ENCODE peak calls at places on chromosomes 4 and X, in eight cellular contexts. D, A, N, Y, G, F, X and S are unnamed samples.

GRCh38 chr4:125572601-125573000 is 257.8 kb downstream of the FAT4 start:
- DNase-seq in X (no peak), N (no peak), Y (no peak), A (no peak), D (no peak), F (no peak), G (no peak), S (no peak)

GRCh38 chr4:177041356-177041755 is 248.6 kb upstream of the VEGFC start:
- DNase-seq in G (no peak), N (no peak), F (peak; percentile 46), D (no peak), X (no peak), A (no peak), Y (no peak), S (no peak)

GRCh38 chr4:10161840-10162239 is 45.2 kb upstream of the WDR1 start:
- DNase-seq in A (no peak), F (no peak), X (no peak), N (no peak), D (no peak), G (no peak), Y (no peak), S (no peak)

GRCh38 chrX:133045986-133046385 is 50.9 kb downstream of the USP26 start:
- DNase-seq in D (peak; percentile 50), X (no peak), F (peak; percentile 0), Y (no peak), N (peak; percentile 1), A (peak; percentile 2), G (no peak), S (peak; percentile 32)

GRCh38 chrX:154809939-154810665 is 4.8 kb upstream of the MPP1 start:
- DNase-seq in F (peak; percentile 20), Y (no peak), D (no peak), X (no peak), N (peak; percentile 17), G (no peak), A (no peak), S (no peak)

GRCh38 chr4:13617801-13618200 is 9.7 kb downstream of the BOD1L1 start:
- DNase-seq in D (no peak), N (no peak), X (no peak), A (no peak), Y (no peak), G (no peak), F (no peak), S (no peak)

GRCh38 chr4:87005369-87005689 is 70.5 kb downstream of the AFF1 start:
- DNase-seq in F (peak; percentile 19), X (no peak), A (no peak), G (no peak), D (no peak), Y (no peak), N (no peak), S (no peak)

GRCh38 chr4:8703857-8704495 is 111.4 kb downstream of the CPZ start:
- DNase-seq in G (no peak), F (no peak), N (no peak), X (no peak), D (no peak), A (no peak), Y (no peak), S (no peak)

GRCh38 chr4:147447820-147448219 is 33.1 kb upstream of the EDNRA start:
- DNase-seq in D (peak; percentile 71), F (no peak), G (no peak), A (no peak), N (peak; percentile 19), Y (no peak), X (no peak), S (peak; percentile 63)

GRCh38 chr4:158914178-158914577 is 145.4 kb downstream of the FNIP2 start:
- DNase-seq in D (peak; percentile 82), X (no peak), F (peak; percentile 89), A (no peak), Y (peak; percentile 13), N (peak; percentile 84), G (peak; percentile 59), S (peak; percentile 68)

GRCh38 chr4:5511791-5512190 is 196.6 kb downstream of the EVC2 start:
- DNase-seq in Y (no peak), D (peak; percentile 38), X (no peak), A (no peak), F (peak; percentile 60), N (peak; percentile 63), G (no peak), S (peak; percentile 33)

GRCh38 chr4:184762100-184762499 is 28.2 kb upstream of the CENPU start:
- DNase-seq in F (no peak), A (no peak), G (no peak), Y (no peak), N (no peak), X (no peak), D (no peak), S (no peak)

GRCh38 chr4:155073852-155074251 is 134.6 kb upstream of the NPY2R start:
- DNase-seq in G (no peak), F (no peak), N (no peak), A (no peak), D (no peak), X (no peak), Y (peak; percentile 10), S (no peak)

GRCh38 chr4:92304636-92305035 is 870 bp downstream of the GRID2 start:
- DNase-seq in G (no peak), N (no peak), X (no peak), A (no peak), Y (no peak), F (no peak), D (peak; percentile 1), S (no peak)

GRCh38 chr4:56038763-56039162 is 90.0 kb downstream of the CEP135 start:
- DNase-seq in G (no peak), F (no peak), A (no peak), N (no peak), Y (no peak), D (peak; percentile 2), X (no peak), S (no peak)

GRCh38 chr4:74975082-74975481 is 42.2 kb downstream of the PARM1 start:
- DNase-seq in G (no peak), N (no peak), A (no peak), Y (no peak), F (no peak), D (no peak), X (no peak), S (no peak)

GRCh38 chr4:88458091-88458740 is 1.3 kb downstream of the HERC5 start:
- DNase-seq in D (no peak), N (no peak), G (no peak), F (no peak), X (no peak), Y (no peak), A (no peak), S (no peak)

GRCh38 chrX:18206657-18207056 is 14.0 kb downstream of the BEND2 start:
- DNase-seq in G (no peak), A (no peak), F (no peak), N (no peak), X (no peak), Y (no peak), D (no peak), S (no peak)

GRCh38 chrX:18210470-18210869 is 10.2 kb downstream of the BEND2 start:
- DNase-seq in F (peak; percentile 1), G (no peak), N (peak; percentile 4), X (no peak), Y (no peak), D (peak; percentile 13), A (no peak), S (no peak)
- TF ChIP-seq CTCF in F (no peak), G (no peak), N (peak; percentile 26), X (no peak), Y (no peak), D (no peak), A (no peak), S (no peak)

DNA sequence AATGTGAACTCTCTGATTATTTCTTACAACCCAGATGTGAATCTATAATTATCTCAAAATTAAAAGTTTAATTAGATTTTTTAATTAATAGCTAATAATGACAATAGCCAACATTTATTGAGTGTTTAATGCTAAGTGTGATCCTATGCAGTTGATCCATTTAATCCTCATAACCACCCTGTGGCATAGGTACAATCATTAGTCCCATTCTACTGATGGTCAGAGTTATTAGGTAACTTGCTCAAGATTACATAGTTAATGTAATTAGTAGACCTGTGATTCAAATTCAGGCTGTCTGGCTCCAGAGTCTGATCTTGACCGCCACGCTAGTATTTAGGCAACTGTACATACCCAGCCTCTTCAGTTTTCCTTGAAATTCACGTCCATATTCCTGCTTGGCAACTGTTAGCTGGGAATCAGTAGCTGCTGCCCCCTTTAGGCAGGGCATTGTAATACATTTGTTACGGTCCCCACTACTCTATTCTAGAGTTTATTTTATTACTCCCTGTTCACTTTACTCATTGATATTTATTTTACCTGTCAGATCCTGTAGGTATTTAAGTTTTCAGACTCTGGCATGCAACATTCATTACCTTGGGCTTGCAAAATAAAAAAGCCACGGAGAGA is 20.6 kb upstream of the TEC start:
- DNase-seq in Y (peak; percentile 22), A (peak; percentile 35), N (no peak), X (no peak), G (no peak), D (peak; percentile 56), F (peak; percentile 11), S (peak; percentile 55)
- TF ChIP-seq CTCF in Y (peak; percentile 55), A (peak; percentile 47), N (peak; percentile 53), X (peak; percentile 68), G (peak; percentile 43), D (peak; percentile 83), F (peak; percentile 73), S (peak; percentile 67)

DNA sequence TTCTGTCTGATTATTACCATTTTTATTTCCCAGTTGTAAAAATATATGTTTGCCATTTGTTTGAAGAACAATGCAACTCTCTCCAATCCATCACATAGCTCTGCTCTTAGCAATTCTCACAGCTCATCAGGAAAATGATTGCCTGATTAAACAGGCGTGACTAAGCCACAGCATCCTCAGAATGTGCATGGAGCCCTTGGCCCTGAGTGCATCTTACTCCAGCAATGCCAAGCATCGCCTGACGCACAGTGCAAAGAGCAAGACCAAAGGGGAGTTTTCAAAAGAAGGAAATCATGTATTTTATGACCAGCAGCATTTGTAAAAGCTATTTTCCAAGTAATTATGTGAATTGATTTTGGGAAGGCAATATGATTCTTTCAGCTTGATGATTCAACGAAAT is 137.9 kb upstream of the FAM9B start:
- DNase-seq in X (no peak), N (peak; percentile 82), G (peak; percentile 38), D (peak; percentile 14), A (no peak), F (peak; percentile 70), Y (peak; percentile 1), S (no peak)
- TF ChIP-seq CTCF in X (no peak), N (no peak), G (no peak), D (no peak), A (no peak), F (no peak), Y (no peak), S (no peak)

GRCh38 chr4:173699841-173700475 is 169.9 kb upstream of the HAND2 start:
- DNase-seq in F (no peak), X (no peak), G (no peak), A (no peak), Y (no peak), D (no peak), N (no peak), S (no peak)

GRCh38 chr4:173698557-173699262 is 168.7 kb upstream of the HAND2 start:
- DNase-seq in Y (no peak), F (peak; percentile 36), G (no peak), N (no peak), X (peak; percentile 67), D (no peak), A (peak; percentile 11), S (no peak)

GRCh38 chr4:173696551-173696950 is 166.5 kb upstream of the HAND2 start:
- DNase-seq in Y (no peak), N (no peak), F (no peak), A (no peak), G (no peak), D (no peak), X (no peak), S (no peak)

GRCh38 chr4:173696011-173696410 is 166.0 kb upstream of the HAND2 start:
- DNase-seq in D (no peak), N (no peak), A (peak; percentile 41), F (no peak), Y (no peak), X (no peak), G (no peak), S (no peak)

GRCh38 chr4:173697840-173698239 is 167.8 kb upstream of the HAND2 start:
- DNase-seq in Y (no peak), N (no peak), X (no peak), F (no peak), D (no peak), A (no peak), G (no peak), S (no peak)
- TF ChIP-seq CTCF in Y (no peak), N (no peak), X (no peak), F (no peak), D (no peak), A (no peak), G (no peak), S (no peak)